ENCODE peak calls at places on chromosome 11, in six cellular contexts. One of them, this sample, is unnamed.

GRCh38 chr11:66328036-66328306 is 8.3 kb downstream of the RIN1 start:
- DNase-seq in activated T-cell treated with anti-CD3 and anti-CD28 coated beads for 48 hours: no peak
- DNase-seq in cardiac septum: no peak
- DNase-seq in DMS153: no peak
- DNase-seq in RCC 7860: no peak
- DNase-seq in stimulated activated CD4-positive, alpha-beta T cell treated with anti-CD3 and anti-CD28 coated beads, Interleukin-2, amount 100 ng/mL, for 48 hours: no peak
- DNase-seq in this sample: peak; percentile 27

GRCh38 chr11:45852712-45853101 is 5.4 kb downstream of the CRY2 start:
- DNase-seq in DMS153: no peak
- DNase-seq in cardiac septum: no peak
- DNase-seq in RCC 7860: no peak
- DNase-seq in activated T-cell treated with anti-CD3 and anti-CD28 coated beads for 48 hours: no peak
- DNase-seq in stimulated activated CD4-positive, alpha-beta T cell treated with anti-CD3 and anti-CD28 coated beads, Interleukin-2, amount 100 ng/mL, for 48 hours: no peak
- DNase-seq in this sample: no peak

GRCh38 chr11:46693597-46694012 is 6.8 kb downstream of the ARHGAP1 start:
- DNase-seq in DMS153: no peak
- DNase-seq in stimulated activated CD4-positive, alpha-beta T cell treated with anti-CD3 and anti-CD28 coated beads, Interleukin-2, amount 100 ng/mL, for 48 hours: no peak
- DNase-seq in activated T-cell treated with anti-CD3 and anti-CD28 coated beads for 48 hours: no peak
- DNase-seq in RCC 7860: peak; percentile 26
- DNase-seq in cardiac septum: no peak
- DNase-seq in this sample: no peak

GRCh38 chr11:14189874-14190273 is 169.1 kb downstream of the RRAS2 start:
- DNase-seq in cardiac septum: no peak
- DNase-seq in DMS153: no peak
- DNase-seq in activated T-cell treated with anti-CD3 and anti-CD28 coated beads for 48 hours: no peak
- DNase-seq in RCC 7860: no peak
- DNase-seq in stimulated activated CD4-positive, alpha-beta T cell treated with anti-CD3 and anti-CD28 coated beads, Interleukin-2, amount 100 ng/mL, for 48 hours: no peak
- DNase-seq in this sample: no peak

GRCh38 chr11:122082203-122082602 is 33.8 kb downstream of the BLID start:
- DNase-seq in DMS153: no peak
- DNase-seq in cardiac septum: no peak
- DNase-seq in RCC 7860: no peak
- DNase-seq in activated T-cell treated with anti-CD3 and anti-CD28 coated beads for 48 hours: no peak
- DNase-seq in stimulated activated CD4-positive, alpha-beta T cell treated with anti-CD3 and anti-CD28 coated beads, Interleukin-2, amount 100 ng/mL, for 48 hours: no peak
- DNase-seq in this sample: no peak

GRCh38 chr11:115197433-115197832 is 306.8 kb downstream of the CADM1 start:
- DNase-seq in RCC 7860: peak; percentile 60
- DNase-seq in DMS153: no peak
- DNase-seq in cardiac septum: no peak
- DNase-seq in stimulated activated CD4-positive, alpha-beta T cell treated with anti-CD3 and anti-CD28 coated beads, Interleukin-2, amount 100 ng/mL, for 48 hours: no peak
- DNase-seq in activated T-cell treated with anti-CD3 and anti-CD28 coated beads for 48 hours: no peak
- DNase-seq in this sample: no peak

GRCh38 chr11:69914286-69915150 is 95.3 kb upstream of the FGF3 start:
- DNase-seq in DMS153: no peak
- DNase-seq in activated T-cell treated with anti-CD3 and anti-CD28 coated beads for 48 hours: no peak
- DNase-seq in stimulated activated CD4-positive, alpha-beta T cell treated with anti-CD3 and anti-CD28 coated beads, Interleukin-2, amount 100 ng/mL, for 48 hours: no peak
- DNase-seq in cardiac septum: peak; percentile 66
- DNase-seq in RCC 7860: no peak
- DNase-seq in this sample: no peak

GRCh38 chr11:130188585-130189347 is 29.2 kb downstream of the ST14 start:
- DNase-seq in activated T-cell treated with anti-CD3 and anti-CD28 coated beads for 48 hours: no peak
- DNase-seq in RCC 7860: no peak
- DNase-seq in DMS153: no peak
- DNase-seq in stimulated activated CD4-positive, alpha-beta T cell treated with anti-CD3 and anti-CD28 coated beads, Interleukin-2, amount 100 ng/mL, for 48 hours: no peak
- DNase-seq in cardiac septum: no peak
- DNase-seq in this sample: no peak

GRCh38 chr11:36817336-36817965 is 219.4 kb upstream of the RAG2 start:
- DNase-seq in RCC 7860: peak; percentile 18
- DNase-seq in DMS153: no peak
- DNase-seq in activated T-cell treated with anti-CD3 and anti-CD28 coated beads for 48 hours: no peak
- DNase-seq in stimulated activated CD4-positive, alpha-beta T cell treated with anti-CD3 and anti-CD28 coated beads, Interleukin-2, amount 100 ng/mL, for 48 hours: no peak
- DNase-seq in cardiac septum: no peak
- DNase-seq in this sample: no peak

GRCh38 chr11:67268036-67268683 is 1.9 kb downstream of the GRK2 start:
- DNase-seq in stimulated activated CD4-positive, alpha-beta T cell treated with anti-CD3 and anti-CD28 coated beads, Interleukin-2, amount 100 ng/mL, for 48 hours: peak; percentile 59
- DNase-seq in activated T-cell treated with anti-CD3 and anti-CD28 coated beads for 48 hours: peak; percentile 68
- DNase-seq in RCC 7860: no peak
- DNase-seq in DMS153: no peak
- DNase-seq in cardiac septum: peak; percentile 75
- DNase-seq in this sample: no peak

GRCh38 chr11:95229199-95230053 is 1.6 kb downstream of the SESN3 start:
- DNase-seq in DMS153: no peak
- DNase-seq in activated T-cell treated with anti-CD3 and anti-CD28 coated beads for 48 hours: no peak
- DNase-seq in cardiac septum: no peak
- DNase-seq in RCC 7860: no peak
- DNase-seq in stimulated activated CD4-positive, alpha-beta T cell treated with anti-CD3 and anti-CD28 coated beads, Interleukin-2, amount 100 ng/mL, for 48 hours: no peak
- DNase-seq in this sample: no peak

GRCh38 chr11:69497221-69497787 is 15.8 kb downstream of the LINC01488 start:
- DNase-seq in cardiac septum: peak; percentile 90
- DNase-seq in stimulated activated CD4-positive, alpha-beta T cell treated with anti-CD3 and anti-CD28 coated beads, Interleukin-2, amount 100 ng/mL, for 48 hours: no peak
- DNase-seq in activated T-cell treated with anti-CD3 and anti-CD28 coated beads for 48 hours: no peak
- DNase-seq in DMS153: no peak
- DNase-seq in RCC 7860: peak; percentile 94
- DNase-seq in this sample: peak; percentile 2

GRCh38 chr11:72259490-72259889 is 15.5 kb upstream of the PHOX2A start:
- DNase-seq in cardiac septum: no peak
- DNase-seq in RCC 7860: no peak
- DNase-seq in DMS153: no peak
- DNase-seq in activated T-cell treated with anti-CD3 and anti-CD28 coated beads for 48 hours: no peak
- DNase-seq in stimulated activated CD4-positive, alpha-beta T cell treated with anti-CD3 and anti-CD28 coated beads, Interleukin-2, amount 100 ng/mL, for 48 hours: no peak
- DNase-seq in this sample: no peak

GRCh38 chr11:19605500-19606371 is 106.9 kb upstream of the NAV2 start:
- DNase-seq in stimulated activated CD4-positive, alpha-beta T cell treated with anti-CD3 and anti-CD28 coated beads, Interleukin-2, amount 100 ng/mL, for 48 hours: no peak
- DNase-seq in RCC 7860: no peak
- DNase-seq in DMS153: no peak
- DNase-seq in cardiac septum: no peak
- DNase-seq in activated T-cell treated with anti-CD3 and anti-CD28 coated beads for 48 hours: no peak
- DNase-seq in this sample: no peak

GRCh38 chr11:126322996-126323395 is 19.1 kb downstream of the DCPS start:
- DNase-seq in DMS153: no peak
- DNase-seq in cardiac septum: no peak
- DNase-seq in RCC 7860: no peak
- DNase-seq in activated T-cell treated with anti-CD3 and anti-CD28 coated beads for 48 hours: no peak
- DNase-seq in stimulated activated CD4-positive, alpha-beta T cell treated with anti-CD3 and anti-CD28 coated beads, Interleukin-2, amount 100 ng/mL, for 48 hours: no peak
- DNase-seq in this sample: no peak

GRCh38 chr11:58958500-58958899 is 19.2 kb downstream of the GLYATL1 start:
- DNase-seq in DMS153: no peak
- DNase-seq in stimulated activated CD4-positive, alpha-beta T cell treated with anti-CD3 and anti-CD28 coated beads, Interleukin-2, amount 100 ng/mL, for 48 hours: peak; percentile 29
- DNase-seq in RCC 7860: no peak
- DNase-seq in activated T-cell treated with anti-CD3 and anti-CD28 coated beads for 48 hours: peak; percentile 13
- DNase-seq in cardiac septum: no peak
- DNase-seq in this sample: no peak

GRCh38 chr11:111105566-111105965 is 140.0 kb upstream of the POU2AF2 start:
- DNase-seq in activated T-cell treated with anti-CD3 and anti-CD28 coated beads for 48 hours: no peak
- DNase-seq in cardiac septum: no peak
- DNase-seq in stimulated activated CD4-positive, alpha-beta T cell treated with anti-CD3 and anti-CD28 coated beads, Interleukin-2, amount 100 ng/mL, for 48 hours: no peak
- DNase-seq in DMS153: no peak
- DNase-seq in RCC 7860: no peak
- DNase-seq in this sample: no peak

GRCh38 chr11:2541881-2542361 is 97.1 kb downstream of the KCNQ1 start:
- DNase-seq in stimulated activated CD4-positive, alpha-beta T cell treated with anti-CD3 and anti-CD28 coated beads, Interleukin-2, amount 100 ng/mL, for 48 hours: no peak
- DNase-seq in DMS153: no peak
- DNase-seq in cardiac septum: peak; percentile 41
- DNase-seq in activated T-cell treated with anti-CD3 and anti-CD28 coated beads for 48 hours: no peak
- DNase-seq in RCC 7860: no peak
- DNase-seq in this sample: no peak

GRCh38 chr11:76201672-76202412 is 4.5 kb downstream of the WNT11 start:
- DNase-seq in stimulated activated CD4-positive, alpha-beta T cell treated with anti-CD3 and anti-CD28 coated beads, Interleukin-2, amount 100 ng/mL, for 48 hours: no peak
- DNase-seq in activated T-cell treated with anti-CD3 and anti-CD28 coated beads for 48 hours: no peak
- DNase-seq in RCC 7860: no peak
- DNase-seq in DMS153: no peak
- DNase-seq in cardiac septum: no peak
- DNase-seq in this sample: no peak

GRCh38 chr11:3050386-3051325 is 6.6 kb downstream of the CARS1 start:
- DNase-seq in stimulated activated CD4-positive, alpha-beta T cell treated with anti-CD3 and anti-CD28 coated beads, Interleukin-2, amount 100 ng/mL, for 48 hours: no peak
- DNase-seq in RCC 7860: no peak
- DNase-seq in activated T-cell treated with anti-CD3 and anti-CD28 coated beads for 48 hours: no peak
- DNase-seq in DMS153: no peak
- DNase-seq in cardiac septum: no peak
- DNase-seq in this sample: no peak

GRCh38 chr11:119448380-119448779 is 25.4 kb upstream of the THY1 start:
- DNase-seq in activated T-cell treated with anti-CD3 and anti-CD28 coated beads for 48 hours: no peak
- DNase-seq in cardiac septum: no peak
- DNase-seq in stimulated activated CD4-positive, alpha-beta T cell treated with anti-CD3 and anti-CD28 coated beads, Interleukin-2, amount 100 ng/mL, for 48 hours: no peak
- DNase-seq in RCC 7860: no peak
- DNase-seq in DMS153: no peak
- DNase-seq in this sample: no peak

GRCh38 chr11:116972692-116973091 is 125.5 kb downstream of the SIK3 start:
- DNase-seq in RCC 7860: no peak
- DNase-seq in stimulated activated CD4-positive, alpha-beta T cell treated with anti-CD3 and anti-CD28 coated beads, Interleukin-2, amount 100 ng/mL, for 48 hours: no peak
- DNase-seq in cardiac septum: no peak
- DNase-seq in activated T-cell treated with anti-CD3 and anti-CD28 coated beads for 48 hours: no peak
- DNase-seq in DMS153: no peak
- DNase-seq in this sample: no peak

GRCh38 chr11:130400793-130401483 is 27.5 kb downstream of the ADAMTS8 start:
- DNase-seq in cardiac septum: no peak
- DNase-seq in DMS153: no peak
- DNase-seq in RCC 7860: no peak
- DNase-seq in stimulated activated CD4-positive, alpha-beta T cell treated with anti-CD3 and anti-CD28 coated beads, Interleukin-2, amount 100 ng/mL, for 48 hours: no peak
- DNase-seq in activated T-cell treated with anti-CD3 and anti-CD28 coated beads for 48 hours: no peak
- DNase-seq in this sample: no peak

GRCh38 chr11:24386551-24387404 is 110.1 kb upstream of the LUZP2 start:
- DNase-seq in cardiac septum: no peak
- DNase-seq in stimulated activated CD4-positive, alpha-beta T cell treated with anti-CD3 and anti-CD28 coated beads, Interleukin-2, amount 100 ng/mL, for 48 hours: no peak
- DNase-seq in activated T-cell treated with anti-CD3 and anti-CD28 coated beads for 48 hours: no peak
- DNase-seq in DMS153: peak; percentile 6
- DNase-seq in RCC 7860: no peak
- DNase-seq in this sample: peak; percentile 49

GRCh38 chr11:64453466-64453865 is 94.5 kb downstream of the RPS6KA4 start:
- DNase-seq in RCC 7860: no peak
- DNase-seq in stimulated activated CD4-positive, alpha-beta T cell treated with anti-CD3 and anti-CD28 coated beads, Interleukin-2, amount 100 ng/mL, for 48 hours: no peak
- DNase-seq in activated T-cell treated with anti-CD3 and anti-CD28 coated beads for 48 hours: no peak
- DNase-seq in DMS153: no peak
- DNase-seq in cardiac septum: no peak
- DNase-seq in this sample: no peak

GRCh38 chr11:64739871-64740270 is 4.1 kb downstream of the RASGRP2 start:
- DNase-seq in RCC 7860: no peak
- DNase-seq in cardiac septum: no peak
- DNase-seq in DMS153: no peak
- DNase-seq in stimulated activated CD4-positive, alpha-beta T cell treated with anti-CD3 and anti-CD28 coated beads, Interleukin-2, amount 100 ng/mL, for 48 hours: no peak
- DNase-seq in activated T-cell treated with anti-CD3 and anti-CD28 coated beads for 48 hours: no peak
- DNase-seq in this sample: no peak

GRCh38 chr11:126537492-126537891 is 182.0 kb downstream of the ST3GAL4 start:
- DNase-seq in cardiac septum: no peak
- DNase-seq in stimulated activated CD4-positive, alpha-beta T cell treated with anti-CD3 and anti-CD28 coated beads, Interleukin-2, amount 100 ng/mL, for 48 hours: no peak
- DNase-seq in DMS153: no peak
- DNase-seq in RCC 7860: no peak
- DNase-seq in activated T-cell treated with anti-CD3 and anti-CD28 coated beads for 48 hours: no peak
- DNase-seq in this sample: no peak

GRCh38 chr11:6320411-6321207 is at the start of gene CAVIN3:
- DNase-seq in cardiac septum: peak; percentile 93
- DNase-seq in activated T-cell treated with anti-CD3 and anti-CD28 coated beads for 48 hours: peak; percentile 85
- DNase-seq in RCC 7860: peak; percentile 73
- DNase-seq in stimulated activated CD4-positive, alpha-beta T cell treated with anti-CD3 and anti-CD28 coated beads, Interleukin-2, amount 100 ng/mL, for 48 hours: peak; percentile 70
- DNase-seq in DMS153: no peak
- DNase-seq in this sample: no peak

GRCh38 chr11:128579790-128580504 is 7.4 kb downstream of the ETS1 start:
- DNase-seq in stimulated activated CD4-positive, alpha-beta T cell treated with anti-CD3 and anti-CD28 coated beads, Interleukin-2, amount 100 ng/mL, for 48 hours: no peak
- DNase-seq in RCC 7860: peak; percentile 69
- DNase-seq in DMS153: no peak
- DNase-seq in activated T-cell treated with anti-CD3 and anti-CD28 coated beads for 48 hours: no peak
- DNase-seq in cardiac septum: no peak
- DNase-seq in this sample: no peak

GRCh38 chr11:126628790-126629621 is 273.5 kb downstream of the ST3GAL4 start:
- DNase-seq in cardiac septum: no peak
- DNase-seq in DMS153: no peak
- DNase-seq in activated T-cell treated with anti-CD3 and anti-CD28 coated beads for 48 hours: no peak
- DNase-seq in RCC 7860: no peak
- DNase-seq in stimulated activated CD4-positive, alpha-beta T cell treated with anti-CD3 and anti-CD28 coated beads, Interleukin-2, amount 100 ng/mL, for 48 hours: no peak
- DNase-seq in this sample: no peak

GRCh38 chr11:119678351-119678750 is 50.6 kb downstream of the NECTIN1 start:
- DNase-seq in DMS153: no peak
- DNase-seq in cardiac septum: no peak
- DNase-seq in RCC 7860: no peak
- DNase-seq in activated T-cell treated with anti-CD3 and anti-CD28 coated beads for 48 hours: no peak
- DNase-seq in stimulated activated CD4-positive, alpha-beta T cell treated with anti-CD3 and anti-CD28 coated beads, Interleukin-2, amount 100 ng/mL, for 48 hours: no peak
- DNase-seq in this sample: no peak

GRCh38 chr11:118565062-118565461 is 669 bp downstream of the IFT46 start:
- DNase-seq in RCC 7860: no peak
- DNase-seq in DMS153: no peak
- DNase-seq in stimulated activated CD4-positive, alpha-beta T cell treated with anti-CD3 and anti-CD28 coated beads, Interleukin-2, amount 100 ng/mL, for 48 hours: no peak
- DNase-seq in cardiac septum: no peak
- DNase-seq in activated T-cell treated with anti-CD3 and anti-CD28 coated beads for 48 hours: no peak
- DNase-seq in this sample: no peak

GRCh38 chr11:59767212-59767611 is 12.0 kb downstream of the STX3 start:
- DNase-seq in activated T-cell treated with anti-CD3 and anti-CD28 coated beads for 48 hours: no peak
- DNase-seq in stimulated activated CD4-positive, alpha-beta T cell treated with anti-CD3 and anti-CD28 coated beads, Interleukin-2, amount 100 ng/mL, for 48 hours: no peak
- DNase-seq in RCC 7860: no peak
- DNase-seq in cardiac septum: no peak
- DNase-seq in DMS153: no peak
- DNase-seq in this sample: no peak

GRCh38 chr11:92391866-92392265 is 167.2 kb downstream of the FAT3 start:
- DNase-seq in RCC 7860: no peak
- DNase-seq in DMS153: no peak
- DNase-seq in cardiac septum: no peak
- DNase-seq in stimulated activated CD4-positive, alpha-beta T cell treated with anti-CD3 and anti-CD28 coated beads, Interleukin-2, amount 100 ng/mL, for 48 hours: no peak
- DNase-seq in activated T-cell treated with anti-CD3 and anti-CD28 coated beads for 48 hours: no peak
- DNase-seq in this sample: no peak

GRCh38 chr11:45394294-45395085 is 108.3 kb upstream of the SYT13 start:
- DNase-seq in RCC 7860: no peak
- DNase-seq in cardiac septum: peak; percentile 68
- DNase-seq in stimulated activated CD4-positive, alpha-beta T cell treated with anti-CD3 and anti-CD28 coated beads, Interleukin-2, amount 100 ng/mL, for 48 hours: no peak
- DNase-seq in DMS153: no peak
- DNase-seq in activated T-cell treated with anti-CD3 and anti-CD28 coated beads for 48 hours: no peak
- DNase-seq in this sample: no peak

GRCh38 chr11:58923300-58923788 is 15.9 kb upstream of the GLYATL1 start:
- DNase-seq in activated T-cell treated with anti-CD3 and anti-CD28 coated beads for 48 hours: no peak
- DNase-seq in RCC 7860: peak; percentile 70
- DNase-seq in DMS153: peak; percentile 42
- DNase-seq in cardiac septum: no peak
- DNase-seq in stimulated activated CD4-positive, alpha-beta T cell treated with anti-CD3 and anti-CD28 coated beads, Interleukin-2, amount 100 ng/mL, for 48 hours: no peak
- DNase-seq in this sample: peak; percentile 7

GRCh38 chr11:34811858-34812257 is 104.3 kb downstream of the APIP start:
- DNase-seq in RCC 7860: no peak
- DNase-seq in activated T-cell treated with anti-CD3 and anti-CD28 coated beads for 48 hours: no peak
- DNase-seq in stimulated activated CD4-positive, alpha-beta T cell treated with anti-CD3 and anti-CD28 coated beads, Interleukin-2, amount 100 ng/mL, for 48 hours: no peak
- DNase-seq in DMS153: no peak
- DNase-seq in cardiac septum: no peak
- DNase-seq in this sample: no peak

GRCh38 chr11:73361953-73362776 is 14.0 kb upstream of the RELT start:
- DNase-seq in stimulated activated CD4-positive, alpha-beta T cell treated with anti-CD3 and anti-CD28 coated beads, Interleukin-2, amount 100 ng/mL, for 48 hours: no peak
- DNase-seq in cardiac septum: no peak
- DNase-seq in RCC 7860: no peak
- DNase-seq in DMS153: no peak
- DNase-seq in activated T-cell treated with anti-CD3 and anti-CD28 coated beads for 48 hours: no peak
- DNase-seq in this sample: no peak

GRCh38 chr11:19326499-19326898 is 85.8 kb upstream of the E2F8 start:
- DNase-seq in DMS153: no peak
- DNase-seq in stimulated activated CD4-positive, alpha-beta T cell treated with anti-CD3 and anti-CD28 coated beads, Interleukin-2, amount 100 ng/mL, for 48 hours: no peak
- DNase-seq in cardiac septum: no peak
- DNase-seq in RCC 7860: no peak
- DNase-seq in activated T-cell treated with anti-CD3 and anti-CD28 coated beads for 48 hours: no peak
- DNase-seq in this sample: peak; percentile 3